ENCODE peak calls at places on chromosomes 4 and X, in nine cellular contexts. A is occipital lobe; M is HT1080; N is breast epithelium; Y is retina; S is fibroblast of the conjunctiva; O is activated CD4-positive, alpha-beta T cell treated with anti-CD3 and anti-CD28 coated beads, Interleukin-2, amount 50 U/mL, for 1 hour; Z is activated T-helper 1 cell treated with anti-CD3 and anti-CD28 coated beads, Interleukin-2, amount 50 U/mL, for 16 hours; Q is foreskin fibroblast. R is an unnamed sample.
A peak's percentile ranks its signal among the peaks of the same experiment; 100 is the strongest.

GRCh38 chrX:40773809-40774208 is 38.5 kb upstream of the MED14 start:
- DNase-seq in Q (peak; percentile 72), Y (peak; percentile 23), S (no peak), Z (no peak), O (no peak), N (no peak), A (no peak), M (peak; percentile 65), R (no peak)

GRCh38 chr4:71147261-71147660 is 153.8 kb downstream of the DCK start:
- DNase-seq in Z (no peak), N (no peak), Q (no peak), S (no peak), Y (no peak), M (peak; percentile 21), O (no peak), A (no peak), R (no peak)

GRCh38 chr4:153156263-153156662 is 48.0 kb upstream of the TRIM2 start:
- DNase-seq in Y (no peak), Z (no peak), N (no peak), O (peak; percentile 10), A (no peak), Q (no peak), S (no peak), M (peak; percentile 32), R (no peak)

GRCh38 chrX:135015526-135016245 is 6.7 kb downstream of the RTL8B start:
- DNase-seq in Y (no peak), Q (no peak), S (no peak), Z (no peak), A (no peak), N (no peak), M (no peak), O (no peak), R (no peak)

GRCh38 chr4:88963817-88964216 is 93.2 kb downstream of the FAM13A start:
- DNase-seq in S (peak; percentile 54), Y (no peak), M (no peak), Q (peak; percentile 75), N (no peak), Z (no peak), A (no peak), O (no peak), R (no peak)

GRCh38 chrX:49106930-49107329 is 16.6 kb downstream of the GPKOW start:
- DNase-seq in S (peak; percentile 24), O (no peak), A (no peak), Y (no peak), Z (no peak), M (peak; percentile 21), Q (peak; percentile 67), N (no peak), R (peak; percentile 4)

GRCh38 chrX:49910344-49910743 is 12.1 kb upstream of the CLCN5 start:
- DNase-seq in Q (no peak), A (no peak), Z (no peak), M (no peak), O (no peak), Y (no peak), S (no peak), N (no peak), R (no peak)

GRCh38 chr4:183906736-183907651 is 1.9 kb downstream of the STOX2 start:
- DNase-seq in Y (peak; percentile 89), N (no peak), Z (no peak), S (no peak), Q (peak; percentile 6), O (no peak), A (peak; percentile 17), M (no peak), R (no peak)

GRCh38 chr4:54014761-54015160 is 49.6 kb downstream of the CHIC2 start:
- DNase-seq in S (no peak), A (no peak), O (no peak), Q (no peak), Z (no peak), Y (no peak), N (no peak), M (no peak), R (no peak)

GRCh38 chrX:153646620-153647373 is at the start of gene DUSP9:
- DNase-seq in A (no peak), Y (no peak), O (no peak), Q (peak; percentile 43), S (no peak), M (no peak), Z (no peak), N (no peak), R (no peak)

GRCh38 chrX:7270018-7270417 is 122.1 kb upstream of the PUDP start:
- DNase-seq in N (no peak), Y (no peak), Q (peak; percentile 64), Z (no peak), S (no peak), M (no peak), O (no peak), A (no peak), R (no peak)

GRCh38 chrX:130878350-130879341 is 24.4 kb downstream of the ENOX2 start:
- DNase-seq in Z (no peak), Y (no peak), O (no peak), S (peak; percentile 78), N (peak; percentile 44), A (no peak), Q (peak; percentile 91), M (peak; percentile 88), R (peak; percentile 74)

R was measured in AG09319.